ENCODE peak calls at places on chromosomes 13 and 19, in five cellular contexts. M, I, N, Y and A are unnamed samples.

GRCh38 chr13:38386421-38386820 is 36.8 kb downstream of the UFM1 start:
- DNase-seq in I (no peak), M (no peak), Y (peak), N (no peak), A (peak)

GRCh38 chr13:59755647-59756290 is 408.0 kb downstream of the DIAPH3 start:
- DNase-seq in N (no peak), M (no peak), I (no peak), Y (peak), A (no peak)

GRCh38 chr19:31149306-31149975 is 199.8 kb downstream of the TSHZ3 start:
- DNase-seq in I (peak), Y (no peak), M (peak), N (no peak), A (no peak)

GRCh38 chr13:73303858-73304257 is 245.1 kb downstream of the KLF5 start:
- DNase-seq in M (no peak), I (no peak), N (no peak), Y (no peak), A (peak)

GRCh38 chr13:111359237-111359915 is 38.9 kb downstream of the TEX29 start:
- DNase-seq in I (no peak), M (no peak), Y (peak), N (no peak), A (no peak)

GRCh38 chr19:18785179-18786124 is 5.7 kb downstream of the COMP start:
- DNase-seq in M (peak), N (no peak), I (peak), Y (peak), A (peak)

GRCh38 chr13:32415019-32415418 is 12.9 kb downstream of the N4BP2L1 start:
- DNase-seq in I (no peak), N (no peak), M (peak), Y (peak), A (peak)

GRCh38 chr13:23979361-23980159 is 82.3 kb upstream of the C1QTNF9B start:
- DNase-seq in I (no peak), M (peak), N (no peak), Y (peak), A (peak)

GRCh38 chr19:19115954-19116353 is 22.3 kb downstream of the TMEM161A start:
- DNase-seq in Y (peak), N (no peak), I (no peak), M (peak), A (peak)

GRCh38 chr13:49388256-49388655 is 55.6 kb downstream of the CAB39L start:
- DNase-seq in I (no peak), N (no peak), M (no peak), Y (no peak), A (peak)

GRCh38 chr19:2616741-2617392 is 85.6 kb downstream of the GNG7 start:
- DNase-seq in M (no peak), Y (no peak), N (no peak), I (no peak), A (no peak)

GRCh38 chr19:58554494-58555368 is at the start of gene CHMP2A:
- DNase-seq in I (no peak), N (no peak), Y (peak), M (peak), A (peak)

GRCh38 chr13:24564881-24565280 is 52.3 kb upstream of the PARP4 start:
- DNase-seq in Y (no peak), I (no peak), M (no peak), N (no peak), A (no peak)